ENCODE peak calls at places on chromosomes 16 and 17, in four cellular contexts. C is AG10803, P is epithelial cell of proximal tubule, G is choroid plexus epithelial cell. M is an unnamed sample.

GRCh38 chr16:84826558-84826941 is 6.8 kb downstream of the CRISPLD2 start:
- DNase-seq in C (peak), P (no peak), G (peak), M (peak)

GRCh38 chr17:68435876-68436842 is 21.1 kb downstream of the WIPI1 start:
- DNase-seq in G (peak), C (peak), P (no peak), M (peak)

GRCh38 chr17:38674013-38674748 is 576 bp downstream of the EPOP start:
- DNase-seq in P (no peak), G (no peak), C (no peak), M (no peak)

GRCh38 chr17:80082403-80083135 is 18.8 kb upstream of the GAA start:
- DNase-seq in C (peak), P (no peak), G (peak), M (peak)

GRCh38 chr16:23317266-23317661 is 15.2 kb downstream of the SCNN1B start:
- DNase-seq in P (no peak), C (no peak), G (no peak), M (no peak)

GRCh38 chr17:14201595-14201994 is 35.1 kb downstream of the CDRT15 start:
- DNase-seq in G (peak), C (no peak), P (no peak), M (no peak)

GRCh38 chr17:60065136-60065535 is 13.6 kb downstream of the HEATR6 start:
- DNase-seq in C (no peak), G (peak), P (no peak), M (peak)

GRCh38 chr17:35666070-35666469 is 65.4 kb upstream of the RASL10B start:
- DNase-seq in P (no peak), C (peak), G (peak), M (peak)

GRCh38 chr17:1627219-1627986 is 1.2 kb downstream of the SLC43A2 start:
- DNase-seq in C (no peak), G (no peak), P (no peak), M (no peak)

GRCh38 chr16:4839942-4840341 is 7.1 kb downstream of the GLYR1 start:
- DNase-seq in C (no peak), G (no peak), P (no peak), M (no peak)
- TF ChIP-seq CTCF in C (no peak), G (peak), P (no peak), M (no peak)

DNA sequence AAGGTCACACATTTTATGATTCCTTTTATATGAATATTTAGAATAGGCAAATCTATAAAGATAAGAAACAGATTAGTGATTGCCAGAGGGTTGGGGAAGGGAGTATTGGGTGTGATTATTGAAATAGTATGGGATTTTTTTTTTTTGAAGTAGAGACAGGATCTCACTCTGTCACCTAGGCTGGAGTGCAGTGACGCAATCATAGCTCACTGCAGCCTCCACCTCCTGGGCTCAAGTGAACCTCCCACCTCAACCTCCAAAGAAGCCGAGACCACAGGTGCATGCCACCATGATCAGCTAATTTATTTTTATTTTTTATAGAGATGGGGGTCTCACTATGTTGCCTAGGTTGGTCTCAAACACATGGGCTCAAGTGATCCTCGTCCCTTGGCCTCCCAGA is 35.7 kb downstream of the MEOX1 start:
- DNase-seq in G (no peak), P (no peak), C (no peak), M (no peak)
- H3K4me3 ChIP-seq in G (no peak), P (no peak), C (no peak), M (no peak)

GRCh38 chr16:69859105-69859969 is 91.8 kb upstream of the CLEC18A start:
- DNase-seq in G (peak), P (no peak), C (no peak), M (no peak)
- TF ChIP-seq CTCF in G (peak), P (peak), C (peak), M (peak)

GRCh38 chr17:47278561-47278960 is 24.9 kb downstream of the ITGB3 start:
- DNase-seq in P (no peak), G (no peak), C (no peak), M (no peak)

GRCh38 chr17:47281246-47281645 is 27.6 kb downstream of the ITGB3 start:
- DNase-seq in P (no peak), C (no peak), G (no peak), M (no peak)

GRCh38 chr17:47280072-47280811 is 26.6 kb downstream of the ITGB3 start:
- DNase-seq in P (peak), C (peak), G (peak), M (peak)

GRCh38 chr17:47277921-47278320 is 24.3 kb downstream of the ITGB3 start:
- DNase-seq in C (peak), P (no peak), G (peak), M (no peak)

GRCh38 chr17:47279062-47279801 is 25.6 kb downstream of the ITGB3 start:
- DNase-seq in P (peak), C (peak), G (peak), M (peak)
- H3K4me3 ChIP-seq in P (no peak), C (no peak), G (no peak), M (no peak)

DNA sequence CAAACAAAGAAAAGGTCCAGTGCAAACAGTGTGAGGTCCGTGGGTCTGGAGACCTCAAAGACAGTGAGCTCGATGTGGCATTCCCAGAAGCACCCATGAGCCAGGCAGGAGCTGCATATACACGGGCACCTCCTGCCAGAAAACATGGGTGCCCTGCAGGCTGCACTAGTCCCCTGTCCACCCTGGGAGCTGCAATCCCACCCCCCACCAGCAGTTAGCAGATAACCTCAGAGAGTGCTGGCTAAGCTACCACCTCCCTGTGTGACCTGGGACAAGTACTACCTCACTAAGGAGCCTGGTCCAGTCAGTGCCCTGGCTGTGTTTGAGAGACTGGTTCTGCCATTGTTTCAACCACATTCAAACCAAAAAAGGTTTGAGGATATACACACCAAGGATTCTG is 135.7 kb downstream of the ZNF423 start:
- DNase-seq in P (no peak), G (no peak), C (no peak), M (no peak)
- TF ChIP-seq CTCF in P (no peak), G (no peak), C (no peak), M (no peak)

GRCh38 chr17:50950002-50950877 is 84.1 kb upstream of the TOB1 start:
- DNase-seq in C (peak), P (peak), G (peak), M (peak)
- H3K4me3 ChIP-seq in C (peak), P (peak), G (peak), M (no peak)